ENCODE peak calls at places on chromosomes 1 and 21, in nine cellular contexts. One of them, this sample, is unnamed.

GRCh38 chr1:95340056-95340455 is 106.0 kb downstream of the RWDD3 start:
- DNase-seq in activated T-helper 1 cell treated with anti-CD3 and anti-CD28 coated beads, Interleukin-12 subunit alpha, Interleukin-12 subunit beta, Interleukin-2, Interleukin-4 antibody, amounts not matched to agents 30 ng/mL and 10 ng/mL and 1 ng/mL, durations not matched to agents 14 hours and 24 hours and 36 hours: no peak
- DNase-seq in uterus: no peak
- DNase-seq in Right ventricle myocardium superior: no peak
- DNase-seq in glutamatergic neuron: no peak
- DNase-seq in Calu3: no peak
- DNase-seq in stimulated activated CD8-positive, alpha-beta memory T cell treated with anti-CD3 and anti-CD28 coated beads, Interleukin-15, amount 100 ng/mL, for 4 hours: no peak
- DNase-seq in KBM-7: no peak
- DNase-seq in AG08396: no peak
- DNase-seq in this sample: no peak

GRCh38 chr1:209652873-209653401 is 712 bp upstream of the LAMB3 start:
- DNase-seq in activated T-helper 1 cell treated with anti-CD3 and anti-CD28 coated beads, Interleukin-12 subunit alpha, Interleukin-12 subunit beta, Interleukin-2, Interleukin-4 antibody, amounts not matched to agents 30 ng/mL and 10 ng/mL and 1 ng/mL, durations not matched to agents 14 hours and 24 hours and 36 hours: no peak
- DNase-seq in uterus: no peak
- DNase-seq in Right ventricle myocardium superior: peak
- DNase-seq in glutamatergic neuron: no peak
- DNase-seq in Calu3: peak
- DNase-seq in stimulated activated CD8-positive, alpha-beta memory T cell treated with anti-CD3 and anti-CD28 coated beads, Interleukin-15, amount 100 ng/mL, for 4 hours: no peak
- DNase-seq in KBM-7: no peak
- DNase-seq in AG08396: peak
- DNase-seq in this sample: no peak

GRCh38 chr1:91993256-91993655 is 36.5 kb upstream of the EPHX4 start:
- DNase-seq in activated T-helper 1 cell treated with anti-CD3 and anti-CD28 coated beads, Interleukin-12 subunit alpha, Interleukin-12 subunit beta, Interleukin-2, Interleukin-4 antibody, amounts not matched to agents 30 ng/mL and 10 ng/mL and 1 ng/mL, durations not matched to agents 14 hours and 24 hours and 36 hours: no peak
- DNase-seq in uterus: no peak
- DNase-seq in Right ventricle myocardium superior: no peak
- DNase-seq in glutamatergic neuron: no peak
- DNase-seq in Calu3: no peak
- DNase-seq in stimulated activated CD8-positive, alpha-beta memory T cell treated with anti-CD3 and anti-CD28 coated beads, Interleukin-15, amount 100 ng/mL, for 4 hours: no peak
- DNase-seq in KBM-7: no peak
- DNase-seq in AG08396: no peak
- DNase-seq in this sample: no peak

GRCh38 chr21:43818685-43819084 is 29.3 kb downstream of the RRP1 start:
- DNase-seq in activated T-helper 1 cell treated with anti-CD3 and anti-CD28 coated beads, Interleukin-12 subunit alpha, Interleukin-12 subunit beta, Interleukin-2, Interleukin-4 antibody, amounts not matched to agents 30 ng/mL and 10 ng/mL and 1 ng/mL, durations not matched to agents 14 hours and 24 hours and 36 hours: no peak
- DNase-seq in uterus: no peak
- DNase-seq in Right ventricle myocardium superior: peak
- DNase-seq in glutamatergic neuron: no peak
- DNase-seq in Calu3: no peak
- DNase-seq in stimulated activated CD8-positive, alpha-beta memory T cell treated with anti-CD3 and anti-CD28 coated beads, Interleukin-15, amount 100 ng/mL, for 4 hours: no peak
- DNase-seq in KBM-7: peak
- DNase-seq in AG08396: no peak
- DNase-seq in this sample: no peak

GRCh38 chr1:67840449-67840848 is 7.2 kb upstream of the GNG12 start:
- DNase-seq in activated T-helper 1 cell treated with anti-CD3 and anti-CD28 coated beads, Interleukin-12 subunit alpha, Interleukin-12 subunit beta, Interleukin-2, Interleukin-4 antibody, amounts not matched to agents 30 ng/mL and 10 ng/mL and 1 ng/mL, durations not matched to agents 14 hours and 24 hours and 36 hours: no peak
- DNase-seq in uterus: no peak
- DNase-seq in Right ventricle myocardium superior: no peak
- DNase-seq in glutamatergic neuron: no peak
- DNase-seq in Calu3: no peak
- DNase-seq in stimulated activated CD8-positive, alpha-beta memory T cell treated with anti-CD3 and anti-CD28 coated beads, Interleukin-15, amount 100 ng/mL, for 4 hours: no peak
- DNase-seq in KBM-7: no peak
- DNase-seq in AG08396: peak
- DNase-seq in this sample: no peak

GRCh38 chr1:155250633-155251449 is 4.4 kb downstream of the ENTREP3 start:
- DNase-seq in activated T-helper 1 cell treated with anti-CD3 and anti-CD28 coated beads, Interleukin-12 subunit alpha, Interleukin-12 subunit beta, Interleukin-2, Interleukin-4 antibody, amounts not matched to agents 30 ng/mL and 10 ng/mL and 1 ng/mL, durations not matched to agents 14 hours and 24 hours and 36 hours: peak
- DNase-seq in uterus: peak
- DNase-seq in Right ventricle myocardium superior: peak
- DNase-seq in glutamatergic neuron: peak
- DNase-seq in Calu3: peak
- DNase-seq in stimulated activated CD8-positive, alpha-beta memory T cell treated with anti-CD3 and anti-CD28 coated beads, Interleukin-15, amount 100 ng/mL, for 4 hours: peak
- DNase-seq in KBM-7: peak
- DNase-seq in AG08396: peak
- DNase-seq in this sample: peak

GRCh38 chr1:229139320-229139719 is 131.6 kb upstream of the RAB4A start:
- DNase-seq in activated T-helper 1 cell treated with anti-CD3 and anti-CD28 coated beads, Interleukin-12 subunit alpha, Interleukin-12 subunit beta, Interleukin-2, Interleukin-4 antibody, amounts not matched to agents 30 ng/mL and 10 ng/mL and 1 ng/mL, durations not matched to agents 14 hours and 24 hours and 36 hours: no peak
- DNase-seq in uterus: no peak
- DNase-seq in Right ventricle myocardium superior: no peak
- DNase-seq in glutamatergic neuron: no peak
- DNase-seq in Calu3: no peak
- DNase-seq in stimulated activated CD8-positive, alpha-beta memory T cell treated with anti-CD3 and anti-CD28 coated beads, Interleukin-15, amount 100 ng/mL, for 4 hours: no peak
- DNase-seq in KBM-7: no peak
- DNase-seq in AG08396: no peak
- DNase-seq in this sample: no peak

GRCh38 chr1:155309423-155310021 is 856 bp downstream of the FDPS start:
- DNase-seq in activated T-helper 1 cell treated with anti-CD3 and anti-CD28 coated beads, Interleukin-12 subunit alpha, Interleukin-12 subunit beta, Interleukin-2, Interleukin-4 antibody, amounts not matched to agents 30 ng/mL and 10 ng/mL and 1 ng/mL, durations not matched to agents 14 hours and 24 hours and 36 hours: no peak
- DNase-seq in uterus: peak
- DNase-seq in Right ventricle myocardium superior: peak
- DNase-seq in glutamatergic neuron: no peak
- DNase-seq in Calu3: peak
- DNase-seq in stimulated activated CD8-positive, alpha-beta memory T cell treated with anti-CD3 and anti-CD28 coated beads, Interleukin-15, amount 100 ng/mL, for 4 hours: no peak
- DNase-seq in KBM-7: peak
- DNase-seq in AG08396: no peak
- DNase-seq in this sample: no peak

GRCh38 chr1:21814241-21814918 is 2.3 kb downstream of the LDLRAD2 start:
- DNase-seq in activated T-helper 1 cell treated with anti-CD3 and anti-CD28 coated beads, Interleukin-12 subunit alpha, Interleukin-12 subunit beta, Interleukin-2, Interleukin-4 antibody, amounts not matched to agents 30 ng/mL and 10 ng/mL and 1 ng/mL, durations not matched to agents 14 hours and 24 hours and 36 hours: no peak
- DNase-seq in uterus: no peak
- DNase-seq in Right ventricle myocardium superior: peak
- DNase-seq in glutamatergic neuron: peak
- DNase-seq in Calu3: no peak
- DNase-seq in stimulated activated CD8-positive, alpha-beta memory T cell treated with anti-CD3 and anti-CD28 coated beads, Interleukin-15, amount 100 ng/mL, for 4 hours: no peak
- DNase-seq in KBM-7: peak
- DNase-seq in AG08396: peak
- DNase-seq in this sample: no peak

GRCh38 chr21:41958886-41959563 is 5.2 kb upstream of the C2CD2 start:
- DNase-seq in activated T-helper 1 cell treated with anti-CD3 and anti-CD28 coated beads, Interleukin-12 subunit alpha, Interleukin-12 subunit beta, Interleukin-2, Interleukin-4 antibody, amounts not matched to agents 30 ng/mL and 10 ng/mL and 1 ng/mL, durations not matched to agents 14 hours and 24 hours and 36 hours: no peak
- DNase-seq in uterus: no peak
- DNase-seq in Right ventricle myocardium superior: no peak
- DNase-seq in glutamatergic neuron: no peak
- DNase-seq in Calu3: peak
- DNase-seq in stimulated activated CD8-positive, alpha-beta memory T cell treated with anti-CD3 and anti-CD28 coated beads, Interleukin-15, amount 100 ng/mL, for 4 hours: no peak
- DNase-seq in KBM-7: no peak
- DNase-seq in AG08396: no peak
- DNase-seq in this sample: peak

GRCh38 chr1:2130871-2131289 is 63.7 kb downstream of the FAAP20 start:
- DNase-seq in activated T-helper 1 cell treated with anti-CD3 and anti-CD28 coated beads, Interleukin-12 subunit alpha, Interleukin-12 subunit beta, Interleukin-2, Interleukin-4 antibody, amounts not matched to agents 30 ng/mL and 10 ng/mL and 1 ng/mL, durations not matched to agents 14 hours and 24 hours and 36 hours: no peak
- DNase-seq in uterus: no peak
- DNase-seq in Right ventricle myocardium superior: peak
- DNase-seq in glutamatergic neuron: no peak
- DNase-seq in Calu3: no peak
- DNase-seq in stimulated activated CD8-positive, alpha-beta memory T cell treated with anti-CD3 and anti-CD28 coated beads, Interleukin-15, amount 100 ng/mL, for 4 hours: no peak
- DNase-seq in KBM-7: no peak
- DNase-seq in AG08396: no peak
- DNase-seq in this sample: no peak

GRCh38 chr21:28900481-28900880 is 92.2 kb downstream of the LTN1 start:
- DNase-seq in activated T-helper 1 cell treated with anti-CD3 and anti-CD28 coated beads, Interleukin-12 subunit alpha, Interleukin-12 subunit beta, Interleukin-2, Interleukin-4 antibody, amounts not matched to agents 30 ng/mL and 10 ng/mL and 1 ng/mL, durations not matched to agents 14 hours and 24 hours and 36 hours: no peak
- DNase-seq in uterus: no peak
- DNase-seq in Right ventricle myocardium superior: no peak
- DNase-seq in glutamatergic neuron: no peak
- DNase-seq in Calu3: no peak
- DNase-seq in stimulated activated CD8-positive, alpha-beta memory T cell treated with anti-CD3 and anti-CD28 coated beads, Interleukin-15, amount 100 ng/mL, for 4 hours: no peak
- DNase-seq in KBM-7: no peak
- DNase-seq in AG08396: no peak
- DNase-seq in this sample: no peak

GRCh38 chr1:230072866-230073265 is 5.8 kb downstream of the GALNT2 start:
- DNase-seq in activated T-helper 1 cell treated with anti-CD3 and anti-CD28 coated beads, Interleukin-12 subunit alpha, Interleukin-12 subunit beta, Interleukin-2, Interleukin-4 antibody, amounts not matched to agents 30 ng/mL and 10 ng/mL and 1 ng/mL, durations not matched to agents 14 hours and 24 hours and 36 hours: no peak
- DNase-seq in uterus: no peak
- DNase-seq in Right ventricle myocardium superior: no peak
- DNase-seq in glutamatergic neuron: no peak
- DNase-seq in Calu3: no peak
- DNase-seq in stimulated activated CD8-positive, alpha-beta memory T cell treated with anti-CD3 and anti-CD28 coated beads, Interleukin-15, amount 100 ng/mL, for 4 hours: no peak
- DNase-seq in KBM-7: no peak
- DNase-seq in AG08396: no peak
- DNase-seq in this sample: no peak

GRCh38 chr1:29330856-29331255 is 94.5 kb downstream of the PTPRU start:
- DNase-seq in activated T-helper 1 cell treated with anti-CD3 and anti-CD28 coated beads, Interleukin-12 subunit alpha, Interleukin-12 subunit beta, Interleukin-2, Interleukin-4 antibody, amounts not matched to agents 30 ng/mL and 10 ng/mL and 1 ng/mL, durations not matched to agents 14 hours and 24 hours and 36 hours: no peak
- DNase-seq in uterus: no peak
- DNase-seq in Right ventricle myocardium superior: no peak
- DNase-seq in glutamatergic neuron: no peak
- DNase-seq in Calu3: no peak
- DNase-seq in stimulated activated CD8-positive, alpha-beta memory T cell treated with anti-CD3 and anti-CD28 coated beads, Interleukin-15, amount 100 ng/mL, for 4 hours: no peak
- DNase-seq in KBM-7: no peak
- DNase-seq in AG08396: no peak
- DNase-seq in this sample: no peak

GRCh38 chr1:5913078-5913845 is 79.0 kb downstream of the NPHP4 start:
- DNase-seq in activated T-helper 1 cell treated with anti-CD3 and anti-CD28 coated beads, Interleukin-12 subunit alpha, Interleukin-12 subunit beta, Interleukin-2, Interleukin-4 antibody, amounts not matched to agents 30 ng/mL and 10 ng/mL and 1 ng/mL, durations not matched to agents 14 hours and 24 hours and 36 hours: no peak
- DNase-seq in uterus: no peak
- DNase-seq in Right ventricle myocardium superior: no peak
- DNase-seq in glutamatergic neuron: no peak
- DNase-seq in Calu3: no peak
- DNase-seq in stimulated activated CD8-positive, alpha-beta memory T cell treated with anti-CD3 and anti-CD28 coated beads, Interleukin-15, amount 100 ng/mL, for 4 hours: no peak
- DNase-seq in KBM-7: no peak
- DNase-seq in AG08396: no peak
- DNase-seq in this sample: no peak

GRCh38 chr1:53878492-53879105 is 11.0 kb downstream of the YIPF1 start:
- DNase-seq in activated T-helper 1 cell treated with anti-CD3 and anti-CD28 coated beads, Interleukin-12 subunit alpha, Interleukin-12 subunit beta, Interleukin-2, Interleukin-4 antibody, amounts not matched to agents 30 ng/mL and 10 ng/mL and 1 ng/mL, durations not matched to agents 14 hours and 24 hours and 36 hours: no peak
- DNase-seq in uterus: no peak
- DNase-seq in Right ventricle myocardium superior: no peak
- DNase-seq in glutamatergic neuron: no peak
- DNase-seq in Calu3: no peak
- DNase-seq in stimulated activated CD8-positive, alpha-beta memory T cell treated with anti-CD3 and anti-CD28 coated beads, Interleukin-15, amount 100 ng/mL, for 4 hours: no peak
- DNase-seq in KBM-7: peak
- DNase-seq in AG08396: peak
- DNase-seq in this sample: no peak